ENCODE peak calls at places on chromosome 9, in ten cellular contexts. Q, M, A, G, O, Y, T, L, D and K are unnamed samples.

GRCh38 chr9:131255731-131256197 is 20.5 kb downstream of the FAM78A start:
- DNase-seq in Q (no peak), M (no peak), A (no peak), G (no peak), O (no peak), Y (peak), T (no peak), L (no peak), D (peak), K (no peak)

GRCh38 chr9:78103971-78104433 is 72.4 kb upstream of the GNAQ start:
- DNase-seq in Q (peak), M (no peak), A (peak), G (no peak), O (peak), Y (no peak), T (no peak), L (no peak), D (no peak), K (no peak)

GRCh38 chr9:93417538-93417937 is 33.9 kb upstream of the FAM120A start:
- DNase-seq in Q (no peak), M (no peak), A (no peak), G (no peak), O (no peak), Y (no peak), T (no peak), L (no peak), D (no peak), K (no peak)

GRCh38 chr9:116767219-116767618 is 80.1 kb downstream of the TRIM32 start:
- DNase-seq in Q (no peak), M (no peak), A (no peak), G (no peak), O (no peak), Y (no peak), T (no peak), L (no peak), D (no peak), K (no peak)

GRCh38 chr9:38215465-38215864 is 146.4 kb upstream of the SHB start:
- DNase-seq in Q (no peak), M (no peak), A (no peak), G (no peak), O (no peak), Y (no peak), T (no peak), L (no peak), D (no peak), K (no peak)

GRCh38 chr9:4508907-4509589 is 18.8 kb downstream of the SLC1A1 start:
- DNase-seq in Q (no peak), M (no peak), A (no peak), G (no peak), O (no peak), Y (no peak), T (no peak), L (no peak), D (no peak), K (no peak)

GRCh38 chr9:71509054-71509453 is 259.3 kb downstream of the CEMIP2 start:
- DNase-seq in Q (no peak), M (no peak), A (no peak), G (no peak), O (no peak), Y (no peak), T (no peak), L (no peak), D (no peak), K (no peak)

GRCh38 chr9:35110327-35110758 is 5.3 kb downstream of the ATOSB start:
- DNase-seq in Q (no peak), M (no peak), A (peak), G (no peak), O (peak), Y (peak), T (no peak), L (no peak), D (no peak), K (peak)

GRCh38 chr9:20914556-20914955 is 116.9 kb downstream of the HACD4 start:
- DNase-seq in Q (no peak), M (no peak), A (no peak), G (no peak), O (no peak), Y (no peak), T (no peak), L (no peak), D (no peak), K (no peak)

GRCh38 chr9:35079041-35079425 is 709 bp downstream of the FANCG start:
- DNase-seq in Q (no peak), M (no peak), A (no peak), G (no peak), O (peak), Y (no peak), T (no peak), L (no peak), D (no peak), K (peak)

GRCh38 chr9:96453625-96454024 is 3.7 kb downstream of the HABP4 start:
- DNase-seq in Q (no peak), M (no peak), A (peak), G (no peak), O (no peak), Y (no peak), T (no peak), L (no peak), D (no peak), K (no peak)

GRCh38 chr9:21590058-21590996 is 108.2 kb upstream of the IFNE start:
- DNase-seq in Q (no peak), M (no peak), A (no peak), G (no peak), O (no peak), Y (no peak), T (no peak), L (no peak), D (no peak), K (no peak)

GRCh38 chr9:116116411-116116810 is 37.2 kb upstream of the PAPPA start:
- DNase-seq in Q (no peak), M (no peak), A (no peak), G (no peak), O (no peak), Y (no peak), T (no peak), L (no peak), D (no peak), K (no peak)

GRCh38 chr9:95313010-95313498 is 4.5 kb downstream of the FANCC start:
- DNase-seq in Q (peak), M (no peak), A (peak), G (no peak), O (peak), Y (peak), T (no peak), L (no peak), D (peak), K (peak)

GRCh38 chr9:100317706-100318105 is 35.0 kb downstream of the TEX10 start:
- DNase-seq in Q (no peak), M (no peak), A (no peak), G (no peak), O (no peak), Y (no peak), T (no peak), L (no peak), D (no peak), K (no peak)

GRCh38 chr9:106918825-106919509 is 56.0 kb downstream of the ZNF462 start:
- DNase-seq in Q (no peak), M (no peak), A (no peak), G (no peak), O (no peak), Y (peak), T (no peak), L (no peak), D (no peak), K (no peak)

GRCh38 chr9:133683494-133684460 is 47.6 kb downstream of the DBH start:
- DNase-seq in Q (no peak), M (no peak), A (peak), G (peak), O (no peak), Y (peak), T (no peak), L (no peak), D (peak), K (no peak)

GRCh38 chr9:126515873-126516505 is 97.7 kb upstream of the LMX1B start:
- DNase-seq in Q (no peak), M (no peak), A (no peak), G (no peak), O (no peak), Y (no peak), T (no peak), L (no peak), D (no peak), K (no peak)

GRCh38 chr9:77978086-77978781 is 53.4 kb downstream of the GNAQ start:
- DNase-seq in Q (no peak), M (no peak), A (no peak), G (no peak), O (peak), Y (no peak), T (no peak), L (no peak), D (no peak), K (no peak)

GRCh38 chr9:133403766-133404439 is 13.9 kb downstream of the REXO4 start:
- DNase-seq in Q (peak), M (no peak), A (no peak), G (no peak), O (peak), Y (no peak), T (peak), L (no peak), D (no peak), K (peak)

GRCh38 chr9:15182003-15182695 is 124.9 kb downstream of the TTC39B start:
- DNase-seq in Q (no peak), M (no peak), A (no peak), G (no peak), O (no peak), Y (no peak), T (no peak), L (no peak), D (no peak), K (no peak)

GRCh38 chr9:121876658-121877271 is 216.3 kb downstream of the TTLL11 start:
- DNase-seq in Q (no peak), M (no peak), A (no peak), G (no peak), O (no peak), Y (peak), T (no peak), L (no peak), D (no peak), K (no peak)

GRCh38 chr9:37146372-37146771 is 26.0 kb downstream of the ZCCHC7 start:
- DNase-seq in Q (no peak), M (no peak), A (no peak), G (no peak), O (peak), Y (no peak), T (no peak), L (peak), D (no peak), K (no peak)

GRCh38 chr9:35488566-35489312 is 1.2 kb upstream of the RUSC2 start:
- DNase-seq in Q (no peak), M (no peak), A (no peak), G (no peak), O (no peak), Y (no peak), T (no peak), L (no peak), D (no peak), K (no peak)

GRCh38 chr9:106478312-106479099 is 384.5 kb upstream of the ZNF462 start:
- DNase-seq in Q (no peak), M (no peak), A (no peak), G (no peak), O (no peak), Y (no peak), T (no peak), L (no peak), D (no peak), K (no peak)

GRCh38 chr9:107809859-107810492 is 320.4 kb upstream of the KLF4 start:
- DNase-seq in Q (no peak), M (no peak), A (no peak), G (no peak), O (no peak), Y (no peak), T (no peak), L (no peak), D (no peak), K (no peak)

GRCh38 chr9:5893591-5894236 is 3.0 kb downstream of the MLANA start:
- DNase-seq in Q (no peak), M (no peak), A (no peak), G (no peak), O (no peak), Y (no peak), T (no peak), L (no peak), D (no peak), K (no peak)

GRCh38 chr9:14529047-14529446 is 164.2 kb downstream of the ZDHHC21 start:
- DNase-seq in Q (no peak), M (no peak), A (no peak), G (no peak), O (no peak), Y (no peak), T (no peak), L (no peak), D (no peak), K (no peak)

GRCh38 chr9:19470981-19471650 is 62.3 kb downstream of the ACER2 start:
- DNase-seq in Q (no peak), M (no peak), A (peak), G (no peak), O (no peak), Y (no peak), T (no peak), L (no peak), D (no peak), K (no peak)

GRCh38 chr9:19473605-19474004 is 64.8 kb downstream of the ACER2 start:
- DNase-seq in Q (no peak), M (no peak), A (no peak), G (no peak), O (no peak), Y (no peak), T (no peak), L (no peak), D (no peak), K (no peak)

GRCh38 chr9:19466268-19466639 is 57.4 kb downstream of the ACER2 start:
- DNase-seq in Q (no peak), M (no peak), A (no peak), G (no peak), O (no peak), Y (no peak), T (no peak), L (no peak), D (no peak), K (no peak)

GRCh38 chr9:19471737-19472648 is 63.2 kb downstream of the ACER2 start:
- DNase-seq in Q (peak), M (peak), A (peak), G (peak), O (peak), Y (peak), T (peak), L (no peak), D (peak), K (peak)

GRCh38 chr9:19470567-19470966 is 61.8 kb downstream of the ACER2 start:
- DNase-seq in Q (no peak), M (no peak), A (no peak), G (no peak), O (no peak), Y (no peak), T (no peak), L (no peak), D (no peak), K (no peak)
- TF ChIP-seq POLR2A in Q (no peak), M (no peak), A (no peak), G (no peak), O (no peak), Y (no peak), T (no peak), L (no peak), D (no peak), K (no peak)

GRCh38 chr9:127693143-127693542 is 13.6 kb upstream of the CFAP157 start:
- DNase-seq in Q (no peak), M (no peak), A (no peak), G (no peak), O (no peak), Y (no peak), T (no peak), L (no peak), D (no peak), K (no peak)
- TF ChIP-seq POLR2A in Q (no peak), M (no peak), A (no peak), G (no peak), O (no peak), Y (no peak), T (no peak), L (no peak), D (no peak), K (no peak)

GRCh38 chr9:99073985-99074901 is 30.7 kb upstream of the TGFBR1 start:
- DNase-seq in Q (no peak), M (no peak), A (no peak), G (no peak), O (no peak), Y (no peak), T (no peak), L (no peak), D (no peak), K (no peak)
- TF ChIP-seq POLR2A in Q (no peak), M (no peak), A (no peak), G (no peak), O (no peak), Y (no peak), T (no peak), L (no peak), D (no peak), K (no peak)

GRCh38 chr9:69671291-69671903 is 774 bp downstream of the APBA1 start:
- DNase-seq in Q (peak), M (no peak), A (peak), G (peak), O (no peak), Y (no peak), T (no peak), L (no peak), D (no peak), K (no peak)

GRCh38 chr9:69674112-69674511 is 1.9 kb upstream of the APBA1 start:
- DNase-seq in Q (no peak), M (no peak), A (peak), G (no peak), O (no peak), Y (no peak), T (no peak), L (no peak), D (no peak), K (no peak)

GRCh38 chr9:69672828-69673640 is 863 bp upstream of the APBA1 start:
- DNase-seq in Q (peak), M (peak), A (peak), G (peak), O (peak), Y (peak), T (peak), L (peak), D (peak), K (peak)

GRCh38 chr9:69674741-69675438 is 2.7 kb upstream of the APBA1 start:
- DNase-seq in Q (no peak), M (no peak), A (no peak), G (no peak), O (no peak), Y (no peak), T (no peak), L (no peak), D (no peak), K (no peak)

GRCh38 chr9:69671904-69672827 is at the start of gene APBA1:
- DNase-seq in Q (peak), M (peak), A (peak), G (peak), O (no peak), Y (peak), T (peak), L (no peak), D (peak), K (peak)
- TF ChIP-seq POLR2A in Q (no peak), M (no peak), A (no peak), G (no peak), O (no peak), Y (no peak), T (no peak), L (no peak), D (no peak), K (no peak)

DNA sequence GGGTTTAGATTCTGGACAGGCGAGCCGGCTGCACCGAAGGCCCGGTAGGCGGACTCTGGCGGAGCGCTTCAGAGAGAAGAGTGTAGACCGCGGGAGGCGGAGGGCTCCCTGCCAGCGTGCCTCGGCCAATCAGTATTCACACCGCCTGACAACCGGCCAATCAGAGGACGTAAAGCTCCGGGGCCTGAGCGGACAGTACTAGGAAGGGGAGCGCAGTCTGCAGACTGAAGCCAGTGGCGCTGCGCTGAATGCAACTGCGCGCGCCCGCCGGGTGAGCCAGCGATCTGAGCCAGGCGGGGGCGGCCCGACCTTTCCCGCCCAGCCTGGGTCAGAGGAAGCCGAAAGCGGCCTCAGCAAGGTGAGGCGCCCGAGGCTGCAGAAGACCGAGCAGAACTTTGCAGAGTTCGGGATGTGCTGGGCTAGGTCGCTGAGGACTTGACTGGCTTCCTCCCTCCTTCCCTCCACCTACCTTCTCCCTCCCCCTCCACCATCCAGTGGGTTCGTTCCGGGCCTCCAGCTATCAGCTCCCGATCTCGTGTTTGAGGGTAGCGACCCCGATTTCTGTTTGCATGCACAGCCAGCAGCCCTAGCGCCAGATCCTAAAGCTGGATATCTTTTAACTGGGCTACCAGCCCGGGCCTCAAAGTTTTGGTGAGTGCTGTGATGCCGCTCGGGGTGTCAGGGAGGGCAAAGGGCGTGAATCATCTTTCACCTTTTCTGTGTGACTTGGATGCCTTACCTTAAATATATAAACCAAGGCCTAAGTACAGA is at the start of gene DMRT2:
- DNase-seq in Q (peak), M (peak), A (peak), G (peak), O (peak), Y (peak), T (peak), L (no peak), D (peak), K (peak)
- TF ChIP-seq POLR2A in Q (peak), M (no peak), A (no peak), G (no peak), O (no peak), Y (peak), T (no peak), L (no peak), D (no peak), K (no peak)

GRCh38 chr9:135280666-135281065 is 193.2 kb downstream of the OLFM1 start:
- DNase-seq in Q (no peak), M (no peak), A (no peak), G (no peak), O (no peak), Y (no peak), T (no peak), L (no peak), D (no peak), K (no peak)
- TF ChIP-seq POLR2A in Q (no peak), M (no peak), A (no peak), G (no peak), O (no peak), Y (no peak), T (no peak), L (no peak), D (no peak), K (no peak)

GRCh38 chr9:92325991-92326500 is 293 bp downstream of the CENPP start:
- DNase-seq in Q (no peak), M (no peak), A (no peak), G (no peak), O (peak), Y (no peak), T (no peak), L (no peak), D (no peak), K (peak)
- TF ChIP-seq POLR2A in Q (no peak), M (no peak), A (no peak), G (no peak), O (no peak), Y (peak), T (no peak), L (peak), D (no peak), K (peak)

GRCh38 chr9:128098936-128099931 is 28.3 kb downstream of the PTGES2 start:
- DNase-seq in Q (no peak), M (no peak), A (no peak), G (no peak), O (no peak), Y (peak), T (no peak), L (no peak), D (peak), K (no peak)
- TF ChIP-seq POLR2A in Q (no peak), M (no peak), A (no peak), G (no peak), O (no peak), Y (no peak), T (no peak), L (no peak), D (no peak), K (no peak)

GRCh38 chr9:129988607-129989361 is 54.2 kb downstream of the FNBP1 start:
- DNase-seq in Q (no peak), M (no peak), A (no peak), G (no peak), O (no peak), Y (no peak), T (no peak), L (peak), D (no peak), K (no peak)
- TF ChIP-seq POLR2A in Q (no peak), M (no peak), A (no peak), G (no peak), O (no peak), Y (no peak), T (no peak), L (peak), D (no peak), K (no peak)